ENCODE peak calls at places on chromosome 2, in six cellular contexts. A is psoas muscle, B is MCF 10A, S is cardiac fibroblast, L is NCI-H748 treated with DMSO at 0.1 percent for 48 hours, D is Ammon's horn. W is an unnamed sample.

GRCh38 chr2:54559593-54560145 is 103.5 kb downstream of the SPTBN1 start:
- DNase-seq in B (peak; percentile 89), L (no peak), A (peak; percentile 60), S (peak; percentile 95), D (peak; percentile 76), W (no peak)

GRCh38 chr2:219698684-219699439 is 71.4 kb downstream of the SLC4A3 start:
- DNase-seq in B (peak; percentile 67), A (no peak), L (peak; percentile 72), D (no peak), S (no peak), W (no peak)

GRCh38 chr2:237864940-237865622 is 5.7 kb downstream of the RAMP1 start:
- DNase-seq in B (peak; percentile 86), A (peak; percentile 70), L (no peak), D (no peak), S (peak; percentile 45), W (no peak)

GRCh38 chr2:146986161-146986560 is 858.7 kb upstream of the ACVR2A start:
- DNase-seq in B (peak; percentile 45), A (no peak), S (peak; percentile 42), L (no peak), D (no peak), W (no peak)

GRCh38 chr2:239001794-239002193 is 153.9 kb downstream of the TWIST2 start:
- DNase-seq in D (no peak), L (no peak), B (no peak), S (no peak), A (no peak), W (no peak)

GRCh38 chr2:197378494-197378972 is 56.3 kb downstream of the SF3B1 start:
- DNase-seq in A (peak; percentile 51), B (peak; percentile 74), D (peak; percentile 62), L (peak; percentile 58), S (peak; percentile 67), W (peak; percentile 4)

GRCh38 chr2:76120176-76120575 is 409.5 kb upstream of the GCFC2 start:
- DNase-seq in S (no peak), D (peak; percentile 33), A (no peak), L (no peak), B (peak; percentile 15), W (no peak)

GRCh38 chr2:223486741-223487140 is 115.4 kb downstream of the SCG2 start:
- DNase-seq in A (no peak), L (no peak), B (no peak), D (no peak), S (no peak), W (no peak)

GRCh38 chr2:169623224-169623623 is 39.1 kb downstream of the PPIG start:
- DNase-seq in L (no peak), D (no peak), S (no peak), A (no peak), B (no peak), W (no peak)

GRCh38 chr2:113156278-113157107 is 17.3 kb upstream of the PSD4 start:
- DNase-seq in A (no peak), D (no peak), L (peak; percentile 17), B (peak; percentile 16), S (no peak), W (no peak)

GRCh38 chr2:96663829-96664228 is 21.3 kb downstream of the FER1L5 start:
- DNase-seq in L (no peak), B (no peak), D (no peak), A (no peak), S (no peak), W (no peak)

GRCh38 chr2:55051026-55051866 is 995 bp upstream of the RTN4 start:
- DNase-seq in L (no peak), D (peak; percentile 43), B (peak; percentile 98), A (peak; percentile 61), S (peak; percentile 100), W (no peak)

GRCh38 chr2:239826786-239827510 is 198.2 kb downstream of the NDUFA10 start:
- DNase-seq in D (no peak), S (no peak), L (no peak), A (no peak), B (no peak), W (no peak)

GRCh38 chr2:71492112-71492511 is 38.8 kb downstream of the DYSF start:
- DNase-seq in D (no peak), B (no peak), S (peak; percentile 74), L (no peak), A (no peak), W (no peak)